ENCODE peak calls at places on chromosomes 2 and 18, in four cellular contexts. V is HCT116, K is GM12878, W is K562. A is an unnamed sample.

GRCh38 chr2:25115902-25116301 is 52.5 kb downstream of the POMC start:
- DNase-seq in V (no peak), K (no peak), W (no peak), A (no peak)

GRCh38 chr18:22314406-22314805 is 103.3 kb downstream of the CTAGE1 start:
- DNase-seq in V (no peak), K (no peak), W (no peak), A (no peak)

GRCh38 chr2:220451438-220451837 is 824.0 kb downstream of the SLC4A3 start:
- DNase-seq in W (no peak), V (no peak), K (no peak), A (no peak)

GRCh38 chr2:202015035-202015345 is 18.7 kb upstream of the FZD7 start:
- DNase-seq in V (no peak), K (no peak), W (no peak), A (no peak)

GRCh38 chr2:105744909-105745853 is at the start of gene NCK2:
- DNase-seq in K (no peak), W (peak), V (no peak), A (no peak)

GRCh38 chr18:12606592-12607315 is 51.2 kb downstream of the SPIRE1 start:
- DNase-seq in K (no peak), W (no peak), V (peak), A (no peak)

GRCh38 chr2:163943403-163944356 is 207.9 kb upstream of the FIGN start:
- DNase-seq in K (no peak), W (no peak), V (no peak), A (peak)

GRCh38 chr18:42185486-42185885 is 230.5 kb downstream of the PIK3C3 start:
- DNase-seq in V (no peak), W (no peak), K (no peak), A (no peak)

GRCh38 chr2:41695714-41696113 is 352.1 kb upstream of the PKDCC start:
- DNase-seq in K (no peak), W (no peak), V (no peak), A (no peak)

GRCh38 chr2:131151398-131151797 is 46.3 kb downstream of the PLEKHB2 start:
- DNase-seq in V (no peak), W (no peak), K (no peak), A (no peak)

GRCh38 chr2:2613279-2614199 is 282.5 kb upstream of the MYT1L start:
- DNase-seq in W (peak), V (peak), K (peak), A (peak)

GRCh38 chr2:66569321-66569851 is 134.5 kb downstream of the MEIS1 start:
- DNase-seq in W (peak), V (no peak), K (no peak), A (no peak)

GRCh38 chr2:223779877-223780276 is 57.5 kb downstream of the AP1S3 start:
- DNase-seq in W (peak), V (peak), K (no peak), A (peak)

GRCh38 chr2:152466925-152467676 is 132.1 kb downstream of the FMNL2 start:
- DNase-seq in W (no peak), V (no peak), K (peak), A (peak)

GRCh38 chr2:236607471-236608307 is 38.1 kb downstream of the ACKR3 start:
- DNase-seq in W (peak), K (no peak), V (no peak), A (no peak)

GRCh38 chr18:49111191-49111988 is 160.6 kb upstream of the SMAD7 start:
- DNase-seq in W (peak), V (no peak), K (no peak), A (no peak)

GRCh38 chr2:121260370-121261154 is 24.4 kb downstream of the TFCP2L1 start:
- DNase-seq in K (no peak), V (no peak), W (no peak), A (no peak)

GRCh38 chr18:25247725-25248124 is 104.2 kb downstream of the ZNF521 start:
- DNase-seq in W (no peak), V (no peak), K (no peak), A (no peak)

GRCh38 chr2:235591231-235591730 is 97.4 kb downstream of the AGAP1 start:
- DNase-seq in V (no peak), W (no peak), K (no peak), A (no peak)

GRCh38 chr2:235594964-235595363 is 101.1 kb downstream of the AGAP1 start:
- DNase-seq in V (no peak), W (no peak), K (no peak), A (no peak)

GRCh38 chr2:235591921-235592320 is 98.1 kb downstream of the AGAP1 start:
- DNase-seq in W (no peak), K (no peak), V (no peak), A (no peak)

GRCh38 chr2:235594041-235594440 is 100.2 kb downstream of the AGAP1 start:
- DNase-seq in V (peak), W (peak), K (no peak), A (no peak)

GRCh38 chr2:235592430-235592829 is 98.6 kb downstream of the AGAP1 start:
- DNase-seq in K (no peak), W (peak), V (no peak), A (no peak)
- TF ChIP-seq EGR1 in K (no peak), W (no peak), V (no peak), A (no peak)

DNA sequence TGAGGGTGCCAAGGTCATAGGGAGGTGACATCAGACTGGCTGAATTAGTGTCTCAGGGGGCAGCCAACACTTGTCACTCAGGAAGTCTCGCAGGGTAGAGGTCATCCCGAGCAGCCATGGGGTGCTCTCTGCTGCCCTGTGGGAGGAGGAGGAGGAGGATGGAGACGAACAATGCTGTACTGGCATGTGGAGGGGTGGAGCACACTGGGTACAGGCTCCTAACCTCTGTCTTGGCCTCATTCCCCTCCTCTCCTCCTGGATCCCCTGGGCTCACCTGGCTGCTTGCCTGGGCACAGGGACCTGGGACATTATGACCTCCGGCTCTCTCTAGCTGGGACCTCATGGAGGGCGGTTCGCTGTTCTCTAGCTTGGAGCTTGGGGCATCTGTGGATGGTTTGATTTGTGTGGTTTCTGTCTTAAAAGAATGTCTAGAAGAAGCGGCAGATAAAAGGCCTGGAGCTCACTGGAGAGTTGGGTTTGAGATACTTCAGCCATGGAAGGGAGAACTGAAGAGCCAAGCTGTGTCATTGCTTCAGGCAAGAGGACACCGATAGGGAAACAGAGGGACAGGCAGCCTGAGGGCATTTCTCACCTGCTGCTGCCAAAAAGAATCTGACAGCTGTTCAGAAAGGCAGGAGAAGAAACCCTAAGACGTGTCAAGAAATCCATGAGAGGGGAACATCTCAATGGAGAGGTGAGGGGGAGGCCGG is 133.1 kb downstream of the SEPTIN10 start:
- DNase-seq in K (no peak), W (no peak), V (no peak), A (no peak)
- TF ChIP-seq ATF3 in K (no peak), W (no peak), V (no peak), A (no peak)

GRCh38 chr2:209368406-209368805 is 55.4 kb upstream of the MAP2 start:
- DNase-seq in V (no peak), K (no peak), W (no peak), A (no peak)

GRCh38 chr2:209367091-209367747 is 56.6 kb upstream of the MAP2 start:
- DNase-seq in V (no peak), W (no peak), K (no peak), A (no peak)

GRCh38 chr2:209371407-209371806 is 52.4 kb upstream of the MAP2 start:
- DNase-seq in K (no peak), W (no peak), V (no peak), A (no peak)

DNA sequence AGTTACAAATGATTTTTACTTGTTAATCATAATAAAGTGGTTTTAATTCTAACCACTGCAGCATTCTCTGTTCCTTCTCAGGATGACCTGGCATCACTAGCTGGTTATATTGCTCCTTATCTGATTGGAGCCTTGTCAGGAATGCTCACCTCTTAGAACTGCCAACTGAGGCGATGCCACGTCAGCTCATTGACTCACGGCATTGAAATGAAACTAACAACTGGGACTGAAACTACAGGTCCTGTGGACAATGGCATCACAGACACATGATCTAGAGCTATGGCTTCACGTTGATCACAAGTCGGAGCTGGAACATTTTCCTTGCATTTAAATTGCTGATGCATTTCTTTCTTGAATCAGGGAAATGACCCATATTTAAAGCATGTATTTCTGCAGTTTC is 54.9 kb upstream of the MAP2 start:
- DNase-seq in K (peak), V (peak), W (no peak), A (no peak)
- TF ChIP-seq YY1 in K (no peak), V (peak), W (no peak), A (no peak)

GRCh38 chr2:128330583-128330982 is 11.9 kb upstream of the HS6ST1 start:
- DNase-seq in K (no peak), V (no peak), W (no peak), A (no peak)

GRCh38 chr2:128332091-128332634 is 13.5 kb upstream of the HS6ST1 start:
- DNase-seq in V (no peak), K (no peak), W (no peak), A (no peak)

GRCh38 chr2:128327180-128327964 is 8.7 kb upstream of the HS6ST1 start:
- DNase-seq in W (no peak), K (no peak), V (no peak), A (no peak)

GRCh38 chr2:128326296-128326790 is 7.7 kb upstream of the HS6ST1 start:
- DNase-seq in V (no peak), W (no peak), K (no peak), A (no peak)

DNA sequence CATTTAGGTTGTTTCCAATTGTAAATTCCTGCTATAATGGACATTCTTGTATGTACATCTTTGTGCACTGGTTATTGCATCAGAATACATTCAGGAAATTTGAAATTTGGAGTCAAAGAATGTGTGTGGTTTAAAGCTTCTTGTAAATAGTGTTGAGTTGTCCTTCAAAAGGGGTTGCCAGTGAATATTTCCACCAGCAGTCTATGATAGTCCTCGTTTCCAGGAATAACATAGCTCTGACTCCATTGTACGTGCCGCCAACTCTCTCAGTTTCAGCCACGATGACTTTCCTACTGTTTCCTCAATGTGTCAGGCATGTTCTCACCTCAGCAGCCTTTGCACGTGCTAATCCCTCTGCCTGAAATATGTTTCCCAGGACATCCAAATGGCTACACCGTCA is 10.9 kb upstream of the HS6ST1 start:
- DNase-seq in V (no peak), W (no peak), K (no peak), A (no peak)
- TF ChIP-seq EGR1 in V (no peak), W (no peak), K (no peak), A (no peak)

DNA sequence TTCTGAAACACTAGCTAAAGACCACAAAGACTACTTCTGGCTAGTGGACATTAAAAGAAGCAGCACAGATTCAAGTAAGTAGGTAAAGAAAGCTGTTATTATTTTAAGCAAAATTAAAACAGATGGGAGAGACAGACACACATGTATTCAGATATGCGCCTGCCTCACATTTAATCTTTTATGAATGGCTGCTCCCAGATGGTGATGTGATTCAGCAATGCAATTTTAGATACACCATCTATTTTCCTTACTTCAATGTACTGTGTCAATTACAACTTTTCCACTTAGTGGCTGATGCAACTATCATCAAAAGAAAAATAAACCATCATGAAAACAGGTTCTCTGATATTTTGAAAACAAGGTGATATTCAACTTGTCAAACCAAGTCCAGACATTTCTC is 133.0 kb upstream of the PGAP1 start:
- DNase-seq in K (no peak), W (no peak), V (no peak), A (no peak)
- TF ChIP-seq ATF3 in K (no peak), W (no peak), V (no peak), A (no peak)

DNA sequence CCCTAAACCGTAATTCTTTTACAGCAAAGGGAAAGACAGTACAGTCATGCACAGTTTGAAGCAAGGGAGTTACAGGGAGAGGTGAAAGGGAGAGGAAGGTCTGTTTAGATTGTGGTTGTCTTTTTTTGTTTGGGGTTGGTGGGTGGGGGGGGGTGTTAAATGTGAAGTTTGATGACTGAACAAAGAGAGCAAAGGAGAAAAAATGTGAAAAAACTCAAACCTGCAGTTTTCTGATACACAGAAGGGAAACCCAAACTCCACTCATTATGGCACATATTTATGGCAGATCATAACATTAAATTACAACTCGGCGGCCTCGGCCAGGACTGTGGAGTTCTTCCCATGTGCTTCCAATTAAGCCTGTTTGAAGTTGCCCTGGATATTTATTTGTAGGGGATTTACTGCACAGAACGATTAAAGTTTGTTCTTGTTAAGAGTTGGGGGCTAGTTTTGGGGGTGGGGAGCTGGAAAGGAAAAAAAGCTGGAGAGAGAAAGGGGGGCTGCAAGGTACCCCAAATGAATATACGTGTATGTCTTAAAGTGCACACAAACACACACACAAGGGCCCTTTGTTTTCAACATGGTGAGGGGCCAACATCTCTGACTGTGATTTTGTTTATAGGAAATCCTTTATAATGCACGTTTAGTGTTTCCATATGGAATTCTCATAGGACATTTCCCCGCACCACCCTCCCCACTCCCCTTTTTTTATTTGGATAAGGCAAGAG is 26.3 kb upstream of the SLC14A2 start:
- DNase-seq in W (no peak), V (no peak), K (no peak), A (no peak)
- TF ChIP-seq YY1 in W (no peak), V (no peak), K (no peak), A (no peak)

GRCh38 chr18:37611623-37612279 is 46.2 kb upstream of the CELF4 start:
- DNase-seq in V (no peak), K (no peak), W (no peak), A (no peak)

GRCh38 chr18:37612519-37612918 is 46.9 kb upstream of the CELF4 start:
- DNase-seq in K (no peak), V (no peak), W (no peak), A (peak)

GRCh38 chr18:37617623-37618022 is 52.0 kb upstream of the CELF4 start:
- DNase-seq in V (no peak), W (no peak), K (no peak), A (no peak)

GRCh38 chr18:37608876-37609275 is 43.3 kb upstream of the CELF4 start:
- DNase-seq in K (no peak), W (no peak), V (no peak), A (no peak)

DNA sequence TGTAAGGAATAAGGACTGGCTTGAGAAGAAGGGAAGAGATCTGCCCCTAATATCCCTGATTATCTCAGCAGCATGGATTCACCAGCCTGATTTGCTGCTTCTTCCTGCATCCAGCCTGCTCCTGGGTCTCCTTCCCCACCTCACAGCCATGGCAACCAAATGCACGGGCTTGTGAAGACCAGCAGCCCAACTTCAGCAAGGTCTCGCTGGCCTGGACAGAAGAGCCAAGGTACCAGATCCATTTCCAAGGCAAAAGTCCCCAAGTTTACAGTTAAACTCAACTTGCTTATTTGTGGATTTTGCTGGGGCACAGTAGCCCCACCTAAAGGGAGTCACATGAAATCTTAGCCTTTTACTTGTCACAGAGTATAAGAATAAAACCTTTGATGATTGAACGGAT is 47.3 kb upstream of the CELF4 start:
- DNase-seq in V (no peak), W (no peak), K (no peak), A (peak)
- TF ChIP-seq EGR1 in V (no peak), W (no peak), K (no peak), A (no peak)

DNA sequence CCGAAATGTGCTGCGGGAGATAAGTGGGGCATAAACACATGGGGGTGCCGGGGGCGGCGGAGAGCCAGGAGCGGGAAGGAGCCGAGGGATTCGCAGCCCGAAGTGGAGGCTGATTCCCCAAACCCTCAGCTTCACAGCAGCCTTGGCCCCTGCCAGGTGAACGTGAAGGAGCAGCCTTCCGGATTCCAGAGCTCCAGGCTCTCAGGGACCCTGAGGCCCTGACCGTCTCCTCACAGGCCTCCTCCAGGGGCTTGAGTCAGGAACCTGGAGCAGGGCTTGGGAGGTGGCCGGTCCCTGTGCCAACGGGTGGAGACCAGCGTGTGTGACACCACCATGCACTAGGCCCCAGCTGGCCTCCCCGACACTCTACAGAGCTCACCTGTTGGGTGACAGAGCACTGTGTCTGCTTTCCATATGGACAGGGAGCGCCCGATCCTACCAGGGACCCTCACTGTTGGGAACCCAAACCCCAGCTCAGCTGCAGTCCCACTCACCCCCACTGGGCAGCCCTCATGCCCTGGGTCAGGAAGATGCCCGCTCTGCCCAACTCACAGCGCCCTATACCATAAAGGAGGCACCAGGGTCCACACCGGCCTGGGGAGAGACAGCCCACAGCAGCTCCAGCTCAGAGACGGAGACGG is 117.6 kb upstream of the OTOS start:
- DNase-seq in V (no peak), W (no peak), K (no peak), A (no peak)
- TF ChIP-seq ATF3 in V (no peak), W (no peak), K (no peak), A (no peak)

DNA sequence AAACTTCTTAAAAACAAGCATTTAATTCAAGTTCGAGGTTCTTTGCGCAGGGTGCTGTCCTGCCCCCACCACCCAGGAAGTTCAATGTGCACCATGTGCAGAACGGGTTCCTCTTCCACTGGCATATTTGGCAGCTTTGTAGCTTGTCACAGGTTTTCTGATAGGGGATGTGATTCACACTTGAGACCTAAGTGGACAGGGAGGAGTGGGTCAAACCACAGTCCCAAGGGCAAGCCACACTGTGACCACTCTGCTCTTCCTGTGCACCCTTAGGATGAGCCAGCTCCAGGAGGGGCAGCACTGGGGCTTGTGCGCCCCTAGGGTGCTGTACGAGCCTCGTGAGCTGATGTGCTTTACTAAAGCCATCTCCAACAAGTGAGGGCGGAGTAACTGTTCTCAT is 82.5 kb downstream of the TGFA start:
- DNase-seq in V (no peak), K (no peak), W (no peak), A (no peak)
- TF ChIP-seq YY1 in V (no peak), K (no peak), W (no peak), A (no peak)